ENCODE peak calls at places on chromosomes 5 and 9, in eight cellular contexts. One of them, this sample, is unnamed.

GRCh38 chr9:104907278-104907951 is 20.5 kb downstream of the ABCA1 start:
- DNase-seq in lower leg skin: no peak
- DNase-seq in astrocyte of the spinal cord: peak
- DNase-seq in cardiac fibroblast: peak
- DNase-seq in astrocyte of the cerebellum: peak
- DNase-seq in neural progenitor cell: no peak
- DNase-seq in endodermal cell: peak
- DNase-seq in HCT116: no peak
- DNase-seq in this sample: no peak

GRCh38 chr5:11415751-11416150 is 488.5 kb downstream of the CTNND2 start:
- DNase-seq in astrocyte of the spinal cord: peak
- DNase-seq in lower leg skin: no peak
- DNase-seq in astrocyte of the cerebellum: peak
- DNase-seq in cardiac fibroblast: no peak
- DNase-seq in neural progenitor cell: peak
- DNase-seq in endodermal cell: no peak
- DNase-seq in HCT116: no peak
- DNase-seq in this sample: no peak

GRCh38 chr5:136018814-136019777 is 9.7 kb upstream of the TGFBI start:
- DNase-seq in astrocyte of the spinal cord: peak
- DNase-seq in lower leg skin: peak
- DNase-seq in HCT116: no peak
- DNase-seq in neural progenitor cell: no peak
- DNase-seq in astrocyte of the cerebellum: peak
- DNase-seq in endodermal cell: peak
- DNase-seq in cardiac fibroblast: peak
- DNase-seq in this sample: no peak

GRCh38 chr9:38432922-38433510 is 8.8 kb upstream of the IGFBPL1 start:
- DNase-seq in astrocyte of the spinal cord: peak
- DNase-seq in astrocyte of the cerebellum: peak
- DNase-seq in cardiac fibroblast: peak
- DNase-seq in lower leg skin: no peak
- DNase-seq in neural progenitor cell: peak
- DNase-seq in HCT116: peak
- DNase-seq in endodermal cell: no peak
- DNase-seq in this sample: no peak

GRCh38 chr5:112933651-112934365 is 11.8 kb upstream of the REEP5 start:
- DNase-seq in cardiac fibroblast: no peak
- DNase-seq in HCT116: no peak
- DNase-seq in astrocyte of the spinal cord: peak
- DNase-seq in endodermal cell: no peak
- DNase-seq in neural progenitor cell: no peak
- DNase-seq in astrocyte of the cerebellum: no peak
- DNase-seq in lower leg skin: no peak
- DNase-seq in this sample: no peak

GRCh38 chr9:96150324-96151023 is 151.5 kb downstream of the HSD17B3 start:
- DNase-seq in neural progenitor cell: no peak
- DNase-seq in cardiac fibroblast: no peak
- DNase-seq in lower leg skin: peak
- DNase-seq in HCT116: no peak
- DNase-seq in astrocyte of the cerebellum: no peak
- DNase-seq in endodermal cell: no peak
- DNase-seq in astrocyte of the spinal cord: no peak
- DNase-seq in this sample: no peak

GRCh38 chr5:142095651-142096330 is 12.8 kb upstream of the NDFIP1 start:
- DNase-seq in cardiac fibroblast: no peak
- DNase-seq in endodermal cell: no peak
- DNase-seq in lower leg skin: no peak
- DNase-seq in astrocyte of the spinal cord: no peak
- DNase-seq in neural progenitor cell: no peak
- DNase-seq in HCT116: no peak
- DNase-seq in astrocyte of the cerebellum: no peak
- DNase-seq in this sample: no peak

GRCh38 chr5:181217111-181217804 is 5.8 kb upstream of the TRIM41 start:
- DNase-seq in astrocyte of the spinal cord: peak
- DNase-seq in cardiac fibroblast: peak
- DNase-seq in lower leg skin: peak
- DNase-seq in HCT116: no peak
- DNase-seq in endodermal cell: peak
- DNase-seq in astrocyte of the cerebellum: no peak
- DNase-seq in neural progenitor cell: peak
- DNase-seq in this sample: peak

GRCh38 chr9:2158729-2159128 is 143.6 kb downstream of the SMARCA2 start:
- DNase-seq in cardiac fibroblast: no peak
- DNase-seq in endodermal cell: no peak
- DNase-seq in lower leg skin: no peak
- DNase-seq in astrocyte of the cerebellum: no peak
- DNase-seq in astrocyte of the spinal cord: peak
- DNase-seq in HCT116: no peak
- DNase-seq in neural progenitor cell: no peak
- DNase-seq in this sample: no peak

GRCh38 chr5:66329078-66329477 is 185.0 kb downstream of the SREK1 start:
- DNase-seq in HCT116: no peak
- DNase-seq in astrocyte of the spinal cord: no peak
- DNase-seq in endodermal cell: no peak
- DNase-seq in neural progenitor cell: no peak
- DNase-seq in cardiac fibroblast: no peak
- DNase-seq in astrocyte of the cerebellum: no peak
- DNase-seq in lower leg skin: no peak
- DNase-seq in this sample: no peak

GRCh38 chr9:81517954-81518353 is 171.4 kb downstream of the TLE1 start:
- DNase-seq in HCT116: no peak
- DNase-seq in endodermal cell: no peak
- DNase-seq in astrocyte of the cerebellum: no peak
- DNase-seq in astrocyte of the spinal cord: no peak
- DNase-seq in neural progenitor cell: peak
- DNase-seq in cardiac fibroblast: no peak
- DNase-seq in lower leg skin: no peak
- DNase-seq in this sample: no peak

GRCh38 chr5:39080597-39081204 is 6.5 kb upstream of the RICTOR start:
- DNase-seq in endodermal cell: peak
- DNase-seq in neural progenitor cell: peak
- DNase-seq in HCT116: peak
- DNase-seq in astrocyte of the spinal cord: peak
- DNase-seq in lower leg skin: no peak
- DNase-seq in cardiac fibroblast: peak
- DNase-seq in astrocyte of the cerebellum: no peak
- DNase-seq in this sample: no peak

GRCh38 chr9:123364241-123364824 is 8.3 kb downstream of the CRB2 start:
- DNase-seq in HCT116: no peak
- DNase-seq in lower leg skin: no peak
- DNase-seq in endodermal cell: no peak
- DNase-seq in cardiac fibroblast: peak
- DNase-seq in astrocyte of the spinal cord: peak
- DNase-seq in neural progenitor cell: no peak
- DNase-seq in astrocyte of the cerebellum: no peak
- DNase-seq in this sample: no peak

GRCh38 chr5:617896-618295 is 5.8 kb downstream of the CEP72 start:
- DNase-seq in astrocyte of the cerebellum: no peak
- DNase-seq in cardiac fibroblast: no peak
- DNase-seq in astrocyte of the spinal cord: no peak
- DNase-seq in endodermal cell: no peak
- DNase-seq in lower leg skin: peak
- DNase-seq in HCT116: no peak
- DNase-seq in neural progenitor cell: no peak
- DNase-seq in this sample: no peak

GRCh38 chr5:620152-620551 is 8.0 kb downstream of the CEP72 start:
- DNase-seq in lower leg skin: peak
- DNase-seq in astrocyte of the cerebellum: no peak
- DNase-seq in HCT116: no peak
- DNase-seq in endodermal cell: no peak
- DNase-seq in astrocyte of the spinal cord: no peak
- DNase-seq in neural progenitor cell: no peak
- DNase-seq in cardiac fibroblast: no peak
- DNase-seq in this sample: peak

GRCh38 chr5:618450-618849 is 6.3 kb downstream of the CEP72 start:
- DNase-seq in endodermal cell: no peak
- DNase-seq in lower leg skin: peak
- DNase-seq in HCT116: no peak
- DNase-seq in astrocyte of the spinal cord: no peak
- DNase-seq in cardiac fibroblast: no peak
- DNase-seq in neural progenitor cell: no peak
- DNase-seq in astrocyte of the cerebellum: no peak
- DNase-seq in this sample: no peak

GRCh38 chr5:619444-619843 is 7.3 kb downstream of the CEP72 start:
- DNase-seq in endodermal cell: no peak
- DNase-seq in lower leg skin: peak
- DNase-seq in cardiac fibroblast: no peak
- DNase-seq in astrocyte of the cerebellum: no peak
- DNase-seq in neural progenitor cell: no peak
- DNase-seq in HCT116: no peak
- DNase-seq in astrocyte of the spinal cord: no peak
- DNase-seq in this sample: no peak

DNA sequence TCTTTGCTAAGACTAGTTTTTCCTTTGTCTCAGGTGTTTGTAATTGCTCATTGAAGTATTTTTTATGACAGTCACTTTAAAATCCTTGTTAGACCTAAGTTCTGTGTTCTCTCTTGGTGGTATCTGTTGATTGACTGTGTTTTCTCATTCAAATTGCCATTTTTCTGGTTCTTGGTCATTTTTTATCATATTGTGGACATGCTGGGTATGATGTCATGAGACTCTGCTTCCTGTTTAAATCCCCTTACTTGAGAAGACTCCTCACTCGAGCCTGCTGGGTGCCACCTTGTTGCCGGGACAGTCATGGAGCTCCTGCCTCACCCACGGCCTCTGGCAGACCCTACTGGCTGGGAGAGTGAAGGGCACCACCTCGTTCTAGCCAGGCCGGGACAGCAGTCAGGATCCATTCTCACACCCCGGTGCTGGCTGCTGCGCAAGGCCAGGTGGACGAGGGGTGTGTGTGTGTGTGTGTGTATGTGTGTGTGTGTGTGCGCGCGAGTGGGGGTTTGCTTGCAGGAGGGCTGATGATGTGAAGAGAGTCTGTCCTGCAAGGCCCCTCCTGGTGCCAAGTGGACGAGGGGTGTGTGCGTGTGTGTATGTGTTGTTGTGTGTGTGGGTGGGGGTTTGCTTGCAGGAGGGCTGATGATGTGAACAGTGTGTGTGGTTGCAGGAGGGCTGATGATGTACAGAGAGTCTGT is 4.4 kb downstream of the CEP72 start:
- DNase-seq in endodermal cell: peak
- DNase-seq in astrocyte of the spinal cord: no peak
- DNase-seq in astrocyte of the cerebellum: no peak
- DNase-seq in lower leg skin: peak
- DNase-seq in cardiac fibroblast: peak
- DNase-seq in neural progenitor cell: no peak
- DNase-seq in HCT116: no peak
- DNase-seq in this sample: no peak
- TF ChIP-seq CTCF in endodermal cell: peak
- TF ChIP-seq CTCF in astrocyte of the spinal cord: no peak
- TF ChIP-seq CTCF in astrocyte of the cerebellum: no peak
- TF ChIP-seq CTCF in lower leg skin: no peak
- TF ChIP-seq CTCF in cardiac fibroblast: no peak
- TF ChIP-seq CTCF in neural progenitor cell: no peak
- TF ChIP-seq CTCF in HCT116: no peak
- TF ChIP-seq CTCF in this sample: no peak

GRCh38 chr5:78420548-78420947 is 60.1 kb downstream of the SCAMP1 start:
- DNase-seq in astrocyte of the cerebellum: no peak
- DNase-seq in astrocyte of the spinal cord: no peak
- DNase-seq in endodermal cell: no peak
- DNase-seq in cardiac fibroblast: no peak
- DNase-seq in lower leg skin: no peak
- DNase-seq in HCT116: no peak
- DNase-seq in neural progenitor cell: no peak
- DNase-seq in this sample: no peak

GRCh38 chr5:78424680-78425079 is 64.3 kb downstream of the SCAMP1 start:
- DNase-seq in cardiac fibroblast: no peak
- DNase-seq in neural progenitor cell: no peak
- DNase-seq in endodermal cell: no peak
- DNase-seq in HCT116: no peak
- DNase-seq in lower leg skin: no peak
- DNase-seq in astrocyte of the spinal cord: no peak
- DNase-seq in astrocyte of the cerebellum: no peak
- DNase-seq in this sample: no peak

GRCh38 chr5:78417026-78417425 is 56.6 kb downstream of the SCAMP1 start:
- DNase-seq in neural progenitor cell: no peak
- DNase-seq in lower leg skin: no peak
- DNase-seq in astrocyte of the cerebellum: no peak
- DNase-seq in endodermal cell: no peak
- DNase-seq in cardiac fibroblast: peak
- DNase-seq in astrocyte of the spinal cord: no peak
- DNase-seq in HCT116: no peak
- DNase-seq in this sample: no peak

DNA sequence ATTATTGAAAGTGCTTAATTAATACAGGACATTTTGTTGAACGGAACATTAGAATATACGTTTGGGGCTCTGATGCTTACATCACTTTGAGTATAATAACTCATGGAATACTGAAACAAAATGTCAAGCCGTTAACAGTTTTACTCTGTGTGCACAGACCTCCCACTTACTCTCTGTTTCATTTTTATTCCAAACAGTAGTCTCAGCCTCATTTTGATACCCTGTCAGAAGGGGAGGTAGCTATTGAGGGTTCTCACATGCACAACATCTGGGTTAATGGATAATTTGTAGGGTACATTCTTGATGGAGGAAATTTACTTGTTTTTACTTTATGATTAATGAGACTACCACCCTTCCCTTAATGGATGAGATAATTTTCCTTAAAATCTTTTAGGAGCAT is 59.0 kb downstream of the SCAMP1 start:
- DNase-seq in HCT116: no peak
- DNase-seq in astrocyte of the cerebellum: no peak
- DNase-seq in lower leg skin: no peak
- DNase-seq in astrocyte of the spinal cord: no peak
- DNase-seq in cardiac fibroblast: no peak
- DNase-seq in endodermal cell: no peak
- DNase-seq in neural progenitor cell: no peak
- DNase-seq in this sample: no peak
- TF ChIP-seq CTCF in HCT116: no peak
- TF ChIP-seq CTCF in astrocyte of the cerebellum: no peak
- TF ChIP-seq CTCF in lower leg skin: no peak
- TF ChIP-seq CTCF in astrocyte of the spinal cord: no peak
- TF ChIP-seq CTCF in cardiac fibroblast: no peak
- TF ChIP-seq CTCF in endodermal cell: no peak
- TF ChIP-seq CTCF in neural progenitor cell: no peak
- TF ChIP-seq CTCF in this sample: no peak

GRCh38 chr5:131810510-131811249 is 13.9 kb upstream of the FNIP1 start:
- DNase-seq in endodermal cell: peak
- DNase-seq in neural progenitor cell: peak
- DNase-seq in astrocyte of the spinal cord: no peak
- DNase-seq in HCT116: peak
- DNase-seq in astrocyte of the cerebellum: no peak
- DNase-seq in lower leg skin: no peak
- DNase-seq in cardiac fibroblast: peak
- DNase-seq in this sample: no peak
- TF ChIP-seq CTCF in endodermal cell: peak
- TF ChIP-seq CTCF in neural progenitor cell: peak
- TF ChIP-seq CTCF in astrocyte of the spinal cord: peak
- TF ChIP-seq CTCF in HCT116: peak
- TF ChIP-seq CTCF in astrocyte of the cerebellum: peak
- TF ChIP-seq CTCF in lower leg skin: no peak
- TF ChIP-seq CTCF in cardiac fibroblast: peak
- TF ChIP-seq CTCF in this sample: no peak

DNA sequence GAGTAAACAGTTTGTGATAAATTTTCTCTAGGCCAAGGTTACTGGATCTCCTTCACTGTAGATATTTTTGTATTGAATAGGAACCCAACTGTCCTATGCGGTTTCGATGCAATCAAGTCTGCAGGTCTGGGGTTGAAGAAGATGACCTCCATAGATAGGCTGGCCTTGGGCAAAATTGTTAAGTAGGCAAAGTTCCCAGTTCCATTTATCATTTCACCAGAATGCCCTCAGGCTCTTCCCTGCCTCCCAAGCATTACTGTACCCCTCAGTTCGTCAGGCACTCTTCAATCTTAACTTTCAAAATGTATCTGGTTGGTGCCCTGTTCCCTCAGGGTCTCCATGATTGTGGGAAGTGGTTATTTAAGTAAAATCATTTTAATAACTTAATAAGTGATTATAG is 1802.9 kb upstream of the WWC1 start:
- DNase-seq in lower leg skin: no peak
- DNase-seq in astrocyte of the cerebellum: no peak
- DNase-seq in cardiac fibroblast: no peak
- DNase-seq in endodermal cell: no peak
- DNase-seq in astrocyte of the spinal cord: no peak
- DNase-seq in HCT116: no peak
- DNase-seq in neural progenitor cell: no peak
- DNase-seq in this sample: no peak
- TF ChIP-seq CTCF in lower leg skin: no peak
- TF ChIP-seq CTCF in astrocyte of the cerebellum: no peak
- TF ChIP-seq CTCF in cardiac fibroblast: no peak
- TF ChIP-seq CTCF in endodermal cell: no peak
- TF ChIP-seq CTCF in astrocyte of the spinal cord: no peak
- TF ChIP-seq CTCF in HCT116: no peak
- TF ChIP-seq CTCF in neural progenitor cell: no peak
- TF ChIP-seq CTCF in this sample: no peak

This sample was measured in activated B cell treated with CpG ODN at 0.5 μM for 24 hours.